ENCODE peak calls at places on chromosomes 11 and 22, in four cellular contexts. T is GM04504, W is immature natural killer cell, X is ELR. R is an unnamed sample.

GRCh38 chr11:830295-831131 is 2.2 kb upstream of the CD151 start:
- DNase-seq in T (no peak), W (peak), X (peak), R (peak)

GRCh38 chr22:34669001-34669400 is 397.0 kb upstream of the ISX start:
- DNase-seq in T (no peak), W (no peak), X (no peak), R (peak)

GRCh38 chr22:26702906-26703830 is 45.8 kb downstream of the MIAT start:
- DNase-seq in T (no peak), W (no peak), X (peak), R (peak)

GRCh38 chr11:19560156-19560555 is 152.5 kb upstream of the NAV2 start:
- DNase-seq in T (no peak), W (no peak), X (no peak), R (no peak)

GRCh38 chr22:44479662-44480061 is 18.4 kb downstream of the RTL6 start:
- DNase-seq in T (no peak), W (peak), X (no peak), R (no peak)

GRCh38 chr22:47422736-47423135 is 660.3 kb downstream of the TBC1D22A start:
- DNase-seq in T (no peak), W (no peak), X (no peak), R (no peak)

GRCh38 chr11:29051935-29052334 is 943.7 kb downstream of the METTL15 start:
- DNase-seq in T (no peak), W (no peak), X (peak), R (peak)

GRCh38 chr11:125389339-125390166 is 106.5 kb downstream of the FEZ1 start:
- DNase-seq in T (no peak), W (no peak), X (no peak), R (no peak)

GRCh38 chr11:117929568-117930207 is 486 bp upstream of the TMPRSS13 start:
- DNase-seq in T (no peak), W (no peak), X (no peak), R (no peak)

GRCh38 chr11:127133061-127133460 is 132.5 kb upstream of the KIRREL3 start:
- DNase-seq in T (no peak), W (no peak), X (no peak), R (no peak)

GRCh38 chr11:66183581-66184048 is 84.8 kb upstream of the RAB1B start:
- DNase-seq in T (no peak), W (peak), X (peak), R (peak)

GRCh38 chr22:46055176-46055850 is 78.4 kb upstream of the WNT7B start:
- DNase-seq in T (no peak), W (peak), X (peak), R (peak)

GRCh38 chr11:111393096-111393495 is 14.0 kb upstream of the POU2AF1 start:
- DNase-seq in T (no peak), W (no peak), X (peak), R (peak)

GRCh38 chr22:33117821-33118220 is 59.6 kb upstream of the SYN3 start:
- DNase-seq in T (no peak), W (no peak), X (no peak), R (no peak)

R was measured in GM23248.